ENCODE peak calls at places on chromosomes 4 and X, in five cellular contexts. P, L, S, N and O are unnamed samples.
A peak's percentile ranks its signal among the peaks of the same experiment; 100 is the strongest.

GRCh38 chr4:32000846-32001488 is 1280.8 kb downstream of the PCDH7 start:
- DNase-seq in P (no peak), L (no peak), S (no peak), N (no peak), O (no peak)

GRCh38 chr4:102342404-102343074 is 2.7 kb downstream of the SLC39A8 start:
- DNase-seq in P (no peak), L (peak; percentile 16), S (no peak), N (no peak), O (no peak)

GRCh38 chr4:165312506-165312905 is 15.0 kb upstream of the MSMO1 start:
- DNase-seq in P (no peak), L (no peak), S (peak; percentile 63), N (no peak), O (no peak)

GRCh38 chr4:78682090-78682489 is 94.1 kb upstream of the BMP2K start:
- DNase-seq in P (no peak), L (no peak), S (no peak), N (no peak), O (no peak)

GRCh38 chr4:54818481-54818880 is 160.7 kb downstream of the KIT start:
- DNase-seq in P (no peak), L (no peak), S (no peak), N (no peak), O (no peak)

GRCh38 chr4:24781999-24782745 is 13.2 kb upstream of the SOD3 start:
- DNase-seq in P (no peak), L (no peak), S (no peak), N (no peak), O (peak; percentile 57)

GRCh38 chr4:17597517-17597916 is 16.9 kb upstream of the MED28 start:
- DNase-seq in P (no peak), L (peak; percentile 15), S (no peak), N (no peak), O (no peak)

GRCh38 chrX:70262952-70263567 is 3.1 kb upstream of the P2RY4 start:
- DNase-seq in P (peak; percentile 3), L (peak; percentile 50), S (peak; percentile 15), N (peak; percentile 13), O (peak; percentile 28)

GRCh38 chr4:70651864-70652506 is 14.3 kb downstream of the JCHAIN start:
- DNase-seq in P (peak; percentile 61), L (peak; percentile 37), S (no peak), N (no peak), O (peak; percentile 44)

GRCh38 chr4:98232202-98232601 is 29.0 kb upstream of the RAP1GDS1 start:
- DNase-seq in P (no peak), L (peak; percentile 0), S (peak; percentile 2), N (no peak), O (no peak)

GRCh38 chr4:106277140-106277680 is 38.8 kb downstream of the TBCK start:
- DNase-seq in P (no peak), L (no peak), S (no peak), N (no peak), O (no peak)

GRCh38 chrX:154135458-154136229 is 8.4 kb upstream of the OPN1LW start:
- DNase-seq in P (peak; percentile 63), L (peak; percentile 49), S (no peak), N (no peak), O (no peak)

GRCh38 chr4:149897784-149898183 is 82.1 kb upstream of the IQCM start:
- DNase-seq in P (peak; percentile 57), L (peak; percentile 56), S (no peak), N (peak; percentile 3), O (no peak)

GRCh38 chrX:40100537-40101429 is 3.0 kb upstream of the BCOR start:
- DNase-seq in P (no peak), L (no peak), S (no peak), N (no peak), O (no peak)

GRCh38 chr4:156803056-156803455 is 168.5 kb downstream of the PDGFC start:
- DNase-seq in P (no peak), L (no peak), S (peak; percentile 34), N (no peak), O (no peak)

GRCh38 chr4:2250003-2250763 is 8.3 kb upstream of the HAUS3 start:
- DNase-seq in P (no peak), L (no peak), S (no peak), N (no peak), O (no peak)

GRCh38 chr4:68346461-68346860 is 3.4 kb downstream of the YTHDC1 start:
- DNase-seq in P (no peak), L (no peak), S (peak; percentile 3), N (no peak), O (no peak)